ENCODE peak calls at places on chromosomes 7 and 10, in seven cellular contexts. One of them, this sample, is unnamed.

GRCh38 chr7:20296444-20296843 is 34.3 kb upstream of the ITGB8 start:
- DNase-seq in T-cell: no peak
- DNase-seq in HTR-8/SVneo: no peak
- DNase-seq in thyroid gland: no peak
- DNase-seq in tibial nerve: no peak
- DNase-seq in nucleus accumbens: no peak
- DNase-seq in stimulated activated CD8-positive, alpha-beta memory T cell treated with anti-CD3 and anti-CD28 coated beads, Interleukin-12 subunit alpha, Interleukin-12 subunit beta, amount 100 ng/mL, for 1 hour: no peak
- DNase-seq in this sample: no peak

GRCh38 chr7:27248427-27248806 is 5.8 kb downstream of the EVX1 start:
- DNase-seq in tibial nerve: no peak
- DNase-seq in thyroid gland: no peak
- DNase-seq in stimulated activated CD8-positive, alpha-beta memory T cell treated with anti-CD3 and anti-CD28 coated beads, Interleukin-12 subunit alpha, Interleukin-12 subunit beta, amount 100 ng/mL, for 1 hour: no peak
- DNase-seq in HTR-8/SVneo: no peak
- DNase-seq in nucleus accumbens: no peak
- DNase-seq in T-cell: no peak
- DNase-seq in this sample: no peak

GRCh38 chr10:18406136-18406535 is 245.3 kb downstream of the NSUN6 start:
- DNase-seq in HTR-8/SVneo: no peak
- DNase-seq in T-cell: no peak
- DNase-seq in tibial nerve: no peak
- DNase-seq in nucleus accumbens: no peak
- DNase-seq in thyroid gland: no peak
- DNase-seq in stimulated activated CD8-positive, alpha-beta memory T cell treated with anti-CD3 and anti-CD28 coated beads, Interleukin-12 subunit alpha, Interleukin-12 subunit beta, amount 100 ng/mL, for 1 hour: no peak
- DNase-seq in this sample: no peak

GRCh38 chr10:101018600-101019439 is 12.1 kb downstream of the PDZD7 start:
- DNase-seq in thyroid gland: peak
- DNase-seq in T-cell: peak
- DNase-seq in tibial nerve: peak
- DNase-seq in HTR-8/SVneo: peak
- DNase-seq in nucleus accumbens: no peak
- DNase-seq in stimulated activated CD8-positive, alpha-beta memory T cell treated with anti-CD3 and anti-CD28 coated beads, Interleukin-12 subunit alpha, Interleukin-12 subunit beta, amount 100 ng/mL, for 1 hour: peak
- DNase-seq in this sample: peak

GRCh38 chr10:86402283-86402931 is 35.8 kb upstream of the GRID1 start:
- DNase-seq in HTR-8/SVneo: no peak
- DNase-seq in thyroid gland: peak
- DNase-seq in stimulated activated CD8-positive, alpha-beta memory T cell treated with anti-CD3 and anti-CD28 coated beads, Interleukin-12 subunit alpha, Interleukin-12 subunit beta, amount 100 ng/mL, for 1 hour: no peak
- DNase-seq in T-cell: no peak
- DNase-seq in nucleus accumbens: no peak
- DNase-seq in tibial nerve: no peak
- DNase-seq in this sample: no peak

GRCh38 chr7:143003393-143004051 is 23.4 kb downstream of the OR9A2 start:
- DNase-seq in HTR-8/SVneo: peak
- DNase-seq in nucleus accumbens: no peak
- DNase-seq in thyroid gland: no peak
- DNase-seq in stimulated activated CD8-positive, alpha-beta memory T cell treated with anti-CD3 and anti-CD28 coated beads, Interleukin-12 subunit alpha, Interleukin-12 subunit beta, amount 100 ng/mL, for 1 hour: no peak
- DNase-seq in tibial nerve: no peak
- DNase-seq in T-cell: peak
- DNase-seq in this sample: peak

GRCh38 chr7:42155836-42156540 is 81.0 kb downstream of the GLI3 start:
- DNase-seq in HTR-8/SVneo: no peak
- DNase-seq in stimulated activated CD8-positive, alpha-beta memory T cell treated with anti-CD3 and anti-CD28 coated beads, Interleukin-12 subunit alpha, Interleukin-12 subunit beta, amount 100 ng/mL, for 1 hour: no peak
- DNase-seq in tibial nerve: no peak
- DNase-seq in nucleus accumbens: no peak
- DNase-seq in thyroid gland: peak
- DNase-seq in T-cell: no peak
- DNase-seq in this sample: no peak

GRCh38 chr7:8549043-8549442 is 115.6 kb downstream of the NXPH1 start:
- DNase-seq in tibial nerve: no peak
- DNase-seq in T-cell: no peak
- DNase-seq in thyroid gland: no peak
- DNase-seq in stimulated activated CD8-positive, alpha-beta memory T cell treated with anti-CD3 and anti-CD28 coated beads, Interleukin-12 subunit alpha, Interleukin-12 subunit beta, amount 100 ng/mL, for 1 hour: no peak
- DNase-seq in nucleus accumbens: no peak
- DNase-seq in HTR-8/SVneo: no peak
- DNase-seq in this sample: no peak

GRCh38 chr7:31512166-31512565 is 1.7 kb upstream of the ITPRID1 start:
- DNase-seq in T-cell: no peak
- DNase-seq in tibial nerve: no peak
- DNase-seq in HTR-8/SVneo: no peak
- DNase-seq in nucleus accumbens: no peak
- DNase-seq in stimulated activated CD8-positive, alpha-beta memory T cell treated with anti-CD3 and anti-CD28 coated beads, Interleukin-12 subunit alpha, Interleukin-12 subunit beta, amount 100 ng/mL, for 1 hour: no peak
- DNase-seq in thyroid gland: no peak
- DNase-seq in this sample: no peak

GRCh38 chr10:6173203-6173602 is 29.5 kb upstream of the PFKFB3 start:
- DNase-seq in thyroid gland: no peak
- DNase-seq in HTR-8/SVneo: no peak
- DNase-seq in T-cell: peak
- DNase-seq in tibial nerve: no peak
- DNase-seq in stimulated activated CD8-positive, alpha-beta memory T cell treated with anti-CD3 and anti-CD28 coated beads, Interleukin-12 subunit alpha, Interleukin-12 subunit beta, amount 100 ng/mL, for 1 hour: peak
- DNase-seq in nucleus accumbens: no peak
- DNase-seq in this sample: peak

GRCh38 chr10:87844837-87845623 is 18.3 kb downstream of the KLLN start:
- DNase-seq in HTR-8/SVneo: no peak
- DNase-seq in thyroid gland: no peak
- DNase-seq in T-cell: no peak
- DNase-seq in nucleus accumbens: no peak
- DNase-seq in stimulated activated CD8-positive, alpha-beta memory T cell treated with anti-CD3 and anti-CD28 coated beads, Interleukin-12 subunit alpha, Interleukin-12 subunit beta, amount 100 ng/mL, for 1 hour: no peak
- DNase-seq in tibial nerve: no peak
- DNase-seq in this sample: no peak

GRCh38 chr7:5396999-5397656 is 26.5 kb downstream of the TNRC18 start:
- DNase-seq in tibial nerve: peak
- DNase-seq in T-cell: peak
- DNase-seq in thyroid gland: peak
- DNase-seq in stimulated activated CD8-positive, alpha-beta memory T cell treated with anti-CD3 and anti-CD28 coated beads, Interleukin-12 subunit alpha, Interleukin-12 subunit beta, amount 100 ng/mL, for 1 hour: peak
- DNase-seq in HTR-8/SVneo: no peak
- DNase-seq in nucleus accumbens: no peak
- DNase-seq in this sample: peak

GRCh38 chr10:24465899-24466615 is 257.1 kb downstream of the KIAA1217 start:
- DNase-seq in thyroid gland: no peak
- DNase-seq in HTR-8/SVneo: peak
- DNase-seq in nucleus accumbens: no peak
- DNase-seq in T-cell: no peak
- DNase-seq in stimulated activated CD8-positive, alpha-beta memory T cell treated with anti-CD3 and anti-CD28 coated beads, Interleukin-12 subunit alpha, Interleukin-12 subunit beta, amount 100 ng/mL, for 1 hour: no peak
- DNase-seq in tibial nerve: no peak
- DNase-seq in this sample: no peak

GRCh38 chr10:78763217-78763616 is 305.5 kb upstream of the ZMIZ1 start:
- DNase-seq in tibial nerve: no peak
- DNase-seq in nucleus accumbens: no peak
- DNase-seq in HTR-8/SVneo: no peak
- DNase-seq in T-cell: no peak
- DNase-seq in thyroid gland: no peak
- DNase-seq in stimulated activated CD8-positive, alpha-beta memory T cell treated with anti-CD3 and anti-CD28 coated beads, Interleukin-12 subunit alpha, Interleukin-12 subunit beta, amount 100 ng/mL, for 1 hour: no peak
- DNase-seq in this sample: no peak

GRCh38 chr10:31034041-31034918 is 2.6 kb upstream of the ZNF438 start:
- DNase-seq in tibial nerve: no peak
- DNase-seq in T-cell: no peak
- DNase-seq in stimulated activated CD8-positive, alpha-beta memory T cell treated with anti-CD3 and anti-CD28 coated beads, Interleukin-12 subunit alpha, Interleukin-12 subunit beta, amount 100 ng/mL, for 1 hour: no peak
- DNase-seq in nucleus accumbens: no peak
- DNase-seq in HTR-8/SVneo: no peak
- DNase-seq in thyroid gland: no peak
- DNase-seq in this sample: no peak

GRCh38 chr10:28619465-28619864 is 57.9 kb upstream of the BAMBI start:
- DNase-seq in thyroid gland: no peak
- DNase-seq in nucleus accumbens: no peak
- DNase-seq in HTR-8/SVneo: no peak
- DNase-seq in stimulated activated CD8-positive, alpha-beta memory T cell treated with anti-CD3 and anti-CD28 coated beads, Interleukin-12 subunit alpha, Interleukin-12 subunit beta, amount 100 ng/mL, for 1 hour: no peak
- DNase-seq in T-cell: no peak
- DNase-seq in tibial nerve: no peak
- DNase-seq in this sample: no peak

This sample was measured in CD4-positive, CD25-positive, alpha-beta regulatory T cell.